ENCODE peak calls at places on chromosomes 2 and 18, in eight cellular contexts. M, I, O, Z, W, E, X and J are unnamed samples.

GRCh38 chr2:206160124-206160806 is 570 bp downstream of the EEF1B2 start:
- DNase-seq in M (no peak), I (peak), O (peak), Z (peak), W (no peak), E (no peak), X (no peak), J (no peak)

GRCh38 chr2:70214958-70215357 is 24.1 kb upstream of the C2orf42 start:
- DNase-seq in M (no peak), I (no peak), O (no peak), Z (no peak), W (no peak), E (no peak), X (no peak), J (no peak)

GRCh38 chr18:1296237-1296636 is 391.6 kb downstream of the ADCYAP1 start:
- DNase-seq in M (no peak), I (no peak), O (no peak), Z (no peak), W (no peak), E (no peak), X (no peak), J (no peak)

GRCh38 chr18:8212893-8213805 is 396.1 kb upstream of the RAB12 start:
- DNase-seq in M (no peak), I (no peak), O (no peak), Z (no peak), W (no peak), E (no peak), X (no peak), J (no peak)

GRCh38 chr2:64679673-64680425 is 26.1 kb upstream of the SERTAD2 start:
- DNase-seq in M (no peak), I (no peak), O (no peak), Z (no peak), W (no peak), E (no peak), X (no peak), J (no peak)

GRCh38 chr2:79084495-79085135 is 3.2 kb downstream of the REG1B start:
- DNase-seq in M (no peak), I (no peak), O (no peak), Z (no peak), W (no peak), E (no peak), X (no peak), J (no peak)

GRCh38 chr2:71154798-71155197 is 24.4 kb downstream of the MPHOSPH10 start:
- DNase-seq in M (no peak), I (peak), O (peak), Z (peak), W (peak), E (no peak), X (no peak), J (no peak)

GRCh38 chr2:75466708-75467311 is 93.9 kb downstream of the EVA1A start:
- DNase-seq in M (no peak), I (peak), O (peak), Z (peak), W (peak), E (no peak), X (no peak), J (peak)

GRCh38 chr2:208653383-208653782 is 246.8 kb downstream of the PTH2R start:
- DNase-seq in M (no peak), I (no peak), O (no peak), Z (no peak), W (no peak), E (no peak), X (no peak), J (no peak)

DNA sequence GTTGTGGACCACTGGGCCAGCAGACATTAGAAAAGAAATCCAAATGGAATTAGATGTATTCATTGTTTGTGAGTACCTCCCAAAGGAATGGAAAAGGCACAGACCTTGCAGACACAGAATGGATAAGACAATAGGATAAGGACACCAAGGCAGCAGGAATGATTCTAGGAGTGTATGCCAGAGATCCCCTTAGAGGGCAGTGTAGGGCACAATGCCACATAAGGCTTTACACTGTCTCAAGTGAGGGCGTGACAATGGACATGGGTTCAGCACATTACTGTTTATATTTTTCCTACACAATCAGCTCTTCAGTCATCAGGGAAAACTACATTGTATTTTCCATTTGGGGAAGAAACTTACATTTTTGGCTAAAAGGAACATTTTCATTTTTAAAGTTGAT is 250.9 kb downstream of the PTH2R start:
- DNase-seq in M (no peak), I (peak), O (no peak), Z (no peak), W (no peak), E (no peak), X (no peak), J (no peak)
- TF ChIP-seq CTCF in M (no peak), I (no peak), O (no peak), Z (peak), W (no peak), E (no peak), X (no peak), J (peak)

DNA sequence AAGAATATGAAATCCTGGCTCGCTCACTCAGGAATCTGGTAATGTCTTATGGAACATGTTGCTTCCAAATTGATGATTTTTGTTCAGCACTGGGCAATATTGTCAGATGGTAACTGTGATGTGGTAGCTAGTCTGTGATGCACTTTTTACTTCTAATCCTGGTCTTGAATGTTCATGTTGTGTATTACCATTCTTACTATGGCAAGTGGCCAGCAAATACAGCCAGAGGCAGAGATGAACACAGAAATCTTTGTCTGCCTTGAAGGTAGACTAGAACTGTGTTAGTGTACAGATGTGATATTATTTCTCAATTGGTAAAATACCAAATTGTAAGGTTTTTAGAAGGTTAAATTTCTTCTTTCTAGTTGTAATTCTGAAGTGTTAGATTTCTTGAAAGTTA is 83.3 kb downstream of the UBE2E3 start:
- DNase-seq in M (no peak), I (no peak), O (no peak), Z (no peak), W (no peak), E (no peak), X (no peak), J (no peak)
- TF ChIP-seq CTCF in M (no peak), I (no peak), O (no peak), Z (no peak), W (no peak), E (no peak), X (no peak), J (no peak)

DNA sequence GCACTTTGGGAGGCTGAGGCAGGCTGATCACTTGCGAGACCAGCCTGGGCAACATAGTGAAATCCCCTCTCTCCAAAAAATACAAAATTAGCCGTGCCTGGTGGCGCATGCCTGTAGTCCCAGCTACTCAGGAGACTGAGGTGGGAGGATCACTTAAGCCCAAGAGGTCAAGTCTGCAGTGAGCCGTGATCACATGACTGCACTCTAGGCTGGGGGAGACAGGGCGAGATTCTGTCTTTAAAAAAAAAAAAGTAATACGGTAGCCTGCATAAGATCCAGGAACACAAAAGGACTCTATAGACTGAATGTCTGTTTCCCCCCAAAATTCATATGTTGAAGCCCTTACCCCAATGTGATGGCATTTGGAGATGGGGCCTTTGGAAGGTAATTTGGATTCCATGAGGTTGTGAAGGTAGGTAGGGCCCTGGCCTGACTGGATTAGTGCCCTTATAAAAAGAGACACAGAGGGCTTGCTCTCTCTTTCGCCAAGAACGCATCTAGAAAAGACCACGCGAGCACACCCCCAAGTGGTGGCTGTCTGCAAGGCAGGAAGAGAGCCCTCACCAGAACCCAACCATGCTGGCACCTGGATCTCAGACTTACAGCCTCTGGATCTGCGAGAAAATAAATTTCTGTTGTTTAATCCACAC is 17.0 kb downstream of the MBOAT2 start:
- DNase-seq in M (no peak), I (no peak), O (no peak), Z (peak), W (no peak), E (no peak), X (no peak), J (peak)
- TF ChIP-seq CTCF in M (no peak), I (no peak), O (no peak), Z (peak), W (peak), E (no peak), X (peak), J (no peak)

GRCh38 chr2:125227843-125228392 is 1202.8 kb downstream of the CNTNAP5 start:
- DNase-seq in M (no peak), I (no peak), O (no peak), Z (no peak), W (no peak), E (no peak), X (no peak), J (no peak)
- TF ChIP-seq CTCF in M (no peak), I (no peak), O (no peak), Z (no peak), W (no peak), E (no peak), X (peak), J (peak)

GRCh38 chr18:36761186-36761698 is 67.6 kb downstream of the TPGS2 start:
- DNase-seq in M (no peak), I (no peak), O (no peak), Z (peak), W (no peak), E (no peak), X (no peak), J (no peak)
- TF ChIP-seq CTCF in M (no peak), I (no peak), O (no peak), Z (peak), W (no peak), E (no peak), X (no peak), J (no peak)

DNA sequence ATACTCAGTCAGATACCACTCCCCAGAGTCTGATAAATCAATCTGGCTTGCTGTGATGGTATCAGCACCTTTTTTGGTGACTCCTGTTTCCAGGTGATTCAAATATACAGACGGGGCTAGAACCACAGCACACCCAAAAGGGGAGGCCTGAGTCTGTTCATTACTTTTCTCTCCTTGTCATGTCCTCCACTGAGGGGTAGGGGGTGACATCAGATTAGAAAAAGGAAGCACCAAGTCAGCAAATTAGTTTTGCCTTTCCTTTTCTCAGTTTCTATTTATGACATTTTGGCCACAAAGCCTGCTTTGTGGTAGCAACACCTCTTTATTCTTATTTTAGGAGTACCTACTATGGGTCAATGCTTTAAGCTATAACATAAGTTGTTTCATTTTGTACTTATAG is 127.4 kb downstream of the CCDC102B start:
- DNase-seq in M (no peak), I (peak), O (peak), Z (peak), W (no peak), E (no peak), X (no peak), J (no peak)
- TF ChIP-seq CTCF in M (no peak), I (peak), O (peak), Z (peak), W (no peak), E (peak), X (peak), J (peak)

DNA sequence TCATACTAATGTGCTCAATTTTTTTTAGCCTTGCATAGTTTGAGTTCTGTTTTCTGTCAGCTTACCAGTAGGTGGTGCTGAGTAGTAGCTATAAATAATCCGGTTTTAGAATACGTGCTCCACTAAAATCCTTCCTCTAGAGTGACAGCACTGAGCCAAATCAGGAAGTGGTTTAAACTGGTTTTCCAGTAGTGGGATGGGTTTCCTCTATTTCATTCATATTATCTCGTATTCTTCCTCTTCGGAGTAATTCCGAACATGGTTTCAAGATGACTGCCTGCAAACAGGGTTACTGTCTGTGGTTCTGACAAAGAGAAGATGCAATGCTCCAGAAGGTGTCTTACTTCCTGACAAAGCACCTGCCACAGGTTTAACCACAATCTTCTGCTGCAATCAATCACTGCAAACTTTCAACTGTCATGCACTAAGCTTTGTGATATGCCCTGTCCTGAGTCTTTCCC is 496.9 kb upstream of the VRK2 start:
- DNase-seq in M (no peak), I (peak), O (peak), Z (no peak), W (peak), E (no peak), X (no peak), J (no peak)
- TF ChIP-seq CTCF in M (peak), I (peak), O (peak), Z (peak), W (peak), E (peak), X (peak), J (no peak)

GRCh38 chr18:41395695-41396094 is 559.3 kb upstream of the PIK3C3 start:
- DNase-seq in M (no peak), I (no peak), O (no peak), Z (no peak), W (no peak), E (no peak), X (no peak), J (no peak)
- TF ChIP-seq CTCF in M (no peak), I (peak), O (no peak), Z (no peak), W (no peak), E (no peak), X (peak), J (peak)